ENCODE peak calls at places on chromosomes 1 and 21, in four cellular contexts. K is OCI-LY7, V is mesothelial cell of epicardium, P is AG09309. E is an unnamed sample.

GRCh38 chr1:89847191-89847729 is 26.4 kb downstream of the LRRC8D start:
- DNase-seq in K (no peak), V (no peak), P (no peak), E (no peak)

GRCh38 chr1:84031928-84032327 is 33.0 kb upstream of the TTLL7 start:
- DNase-seq in K (no peak), V (no peak), P (no peak), E (no peak)

GRCh38 chr1:234875328-234875952 is 253.2 kb downstream of the TOMM20 start:
- DNase-seq in K (no peak), V (no peak), P (no peak), E (no peak)

GRCh38 chr21:35616090-35616489 is 444.2 kb downstream of the SETD4 start:
- DNase-seq in K (peak), V (no peak), P (peak), E (peak)

GRCh38 chr1:161185732-161186311 is 8.5 kb upstream of the B4GALT3 start:
- DNase-seq in K (peak), V (no peak), P (no peak), E (no peak)

GRCh38 chr1:92951141-92951582 is 10.1 kb downstream of the DIPK1A start:
- DNase-seq in K (peak), V (no peak), P (peak), E (peak)

GRCh38 chr1:30327370-30328099 is 395.9 kb downstream of the MATN1 start:
- DNase-seq in K (no peak), V (no peak), P (no peak), E (no peak)

GRCh38 chr1:92842082-92843045 is 10.5 kb downstream of the RPL5 start:
- DNase-seq in K (no peak), V (no peak), P (no peak), E (no peak)

GRCh38 chr1:2466834-2467554 is 9.1 kb upstream of the PLCH2 start:
- DNase-seq in K (peak), V (no peak), P (no peak), E (no peak)

GRCh38 chr1:109631513-109632260 is 12.1 kb downstream of the AMPD2 start:
- DNase-seq in K (no peak), V (no peak), P (no peak), E (no peak)

GRCh38 chr21:31034378-31034777 is 3.9 kb downstream of the KRTAP19-8 start:
- DNase-seq in K (no peak), V (no peak), P (no peak), E (no peak)

GRCh38 chr1:36081926-36082485 is 1.9 kb upstream of the TEKT2 start:
- DNase-seq in K (peak), V (no peak), P (no peak), E (no peak)

GRCh38 chr1:239361403-239361802 is 25.0 kb upstream of the CHRM3 start:
- DNase-seq in K (no peak), V (no peak), P (peak), E (peak)

GRCh38 chr1:3453891-3454810 is at the start of gene ARHGEF16:
- DNase-seq in K (no peak), V (peak), P (no peak), E (peak)

GRCh38 chr1:42679364-42679983 is 2.7 kb upstream of the YBX1 start:
- DNase-seq in K (no peak), V (no peak), P (peak), E (peak)

GRCh38 chr1:24250791-24251190 is 63.7 kb upstream of the IFNLR1 start:
- DNase-seq in K (no peak), V (no peak), P (no peak), E (no peak)

GRCh38 chr1:53558916-53559315 is 99.7 kb downstream of the DMRTB1 start:
- DNase-seq in K (no peak), V (no peak), P (no peak), E (no peak)

GRCh38 chr1:154344977-154345837 is 19.9 kb downstream of the ATP8B2 start:
- DNase-seq in K (peak), V (no peak), P (no peak), E (peak)

GRCh38 chr1:35452086-35452485 is 105.1 kb downstream of the KIAA0319L start:
- DNase-seq in K (no peak), V (no peak), P (peak), E (peak)

GRCh38 chr21:19076031-19076430 is 672.4 kb upstream of the TMPRSS15 start:
- DNase-seq in K (no peak), V (no peak), P (no peak), E (no peak)

GRCh38 chr1:47843059-47843458 is 154.1 kb downstream of the TRABD2B start:
- DNase-seq in K (no peak), V (no peak), P (no peak), E (no peak)

GRCh38 chr1:21852282-21853129 is 40.4 kb downstream of the LDLRAD2 start:
- DNase-seq in K (peak), V (no peak), P (no peak), E (no peak)

GRCh38 chr1:51070640-51071039 is 31.4 kb upstream of the C1orf185 start:
- DNase-seq in K (no peak), V (no peak), P (peak), E (no peak)

GRCh38 chr1:45843474-45843905 is 40.1 kb downstream of the MAST2 start:
- DNase-seq in K (peak), V (no peak), P (peak), E (peak)
- TF ChIP-seq CTCF in K (peak), V (no peak), P (peak), E (peak)

DNA sequence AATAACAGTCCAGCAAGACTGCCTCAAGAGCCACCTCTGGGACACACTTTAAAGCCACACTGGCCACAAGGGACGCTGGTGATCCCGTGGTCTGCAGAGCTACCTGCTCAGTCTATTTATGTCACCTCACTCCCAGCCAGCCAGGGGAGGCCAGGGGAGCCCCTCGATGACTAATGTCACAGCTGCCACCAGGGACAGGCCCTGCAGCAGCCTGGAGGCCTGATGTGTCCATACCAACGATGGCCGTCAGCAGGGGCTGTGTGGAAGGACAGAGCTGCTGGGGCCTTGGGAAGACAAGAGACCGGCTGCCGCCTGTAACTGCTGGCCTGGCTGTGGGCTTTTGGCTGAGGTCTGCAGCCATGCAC is 71.0 kb downstream of the SIK1 start:
- DNase-seq in K (peak), V (no peak), P (no peak), E (no peak)
- TF ChIP-seq CTCF in K (peak), V (no peak), P (no peak), E (no peak)

DNA sequence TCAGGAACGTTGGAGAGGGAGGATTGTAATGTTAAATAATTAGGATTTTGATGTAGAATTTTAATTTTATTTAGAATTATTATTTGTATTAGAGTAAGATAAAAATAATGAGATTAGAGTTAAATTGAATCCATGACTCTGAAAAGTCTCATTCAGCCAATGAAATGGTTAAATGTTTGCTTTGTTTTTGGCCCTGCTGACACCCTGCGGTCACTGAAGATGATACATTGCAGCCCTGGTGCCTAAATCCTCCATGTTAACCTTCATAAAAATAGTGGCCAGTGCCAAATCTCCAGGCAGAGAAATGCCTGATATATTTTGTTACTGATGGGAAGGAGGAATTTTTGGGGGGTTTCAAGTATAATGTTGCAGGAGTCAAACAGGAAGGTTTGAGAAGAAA is 27.3 kb upstream of the RLF start:
- DNase-seq in K (no peak), V (no peak), P (no peak), E (no peak)
- TF ChIP-seq CTCF in K (peak), V (no peak), P (no peak), E (no peak)

DNA sequence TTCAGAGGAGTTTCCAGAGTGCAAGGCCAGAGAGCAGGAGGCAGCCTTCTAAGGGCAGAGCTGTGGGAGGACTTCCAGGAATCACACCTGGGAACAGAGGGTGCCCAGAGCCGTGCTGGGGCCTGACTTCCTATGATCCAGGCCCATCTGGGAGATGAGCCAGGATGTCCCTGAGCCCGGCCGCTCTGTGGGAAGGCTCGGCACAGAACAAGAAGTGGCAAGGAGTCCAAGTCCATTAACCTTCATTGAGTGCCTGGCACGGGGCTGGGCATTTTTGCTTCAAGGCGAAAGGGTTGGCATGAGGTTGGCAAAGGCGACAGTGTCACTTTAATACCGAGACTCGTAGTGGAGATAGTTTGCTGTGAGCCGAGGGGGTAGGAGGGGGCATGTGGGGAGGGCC is 18.2 kb downstream of the TMEM201 start:
- DNase-seq in K (no peak), V (no peak), P (no peak), E (no peak)
- TF ChIP-seq CTCF in K (no peak), V (no peak), P (no peak), E (no peak)

GRCh38 chr1:197775282-197776262 is at the start of gene DENND1B:
- DNase-seq in K (peak), V (peak), P (peak), E (peak)
- TF ChIP-seq CTCF in K (no peak), V (no peak), P (no peak), E (no peak)

GRCh38 chr21:43727571-43728466 is 8.9 kb downstream of the PDXK start:
- DNase-seq in K (no peak), V (no peak), P (no peak), E (peak)
- TF ChIP-seq CTCF in K (peak), V (no peak), P (peak), E (peak)

GRCh38 chr1:166676981-166677380 is 162.3 kb upstream of the POGK start:
- DNase-seq in K (no peak), V (no peak), P (no peak), E (no peak)
- TF ChIP-seq CTCF in K (no peak), V (no peak), P (no peak), E (no peak)

GRCh38 chr21:41071410-41071809 is 96.5 kb upstream of the BACE2 start:
- DNase-seq in K (peak), V (no peak), P (no peak), E (peak)
- TF ChIP-seq CTCF in K (peak), V (no peak), P (no peak), E (no peak)

DNA sequence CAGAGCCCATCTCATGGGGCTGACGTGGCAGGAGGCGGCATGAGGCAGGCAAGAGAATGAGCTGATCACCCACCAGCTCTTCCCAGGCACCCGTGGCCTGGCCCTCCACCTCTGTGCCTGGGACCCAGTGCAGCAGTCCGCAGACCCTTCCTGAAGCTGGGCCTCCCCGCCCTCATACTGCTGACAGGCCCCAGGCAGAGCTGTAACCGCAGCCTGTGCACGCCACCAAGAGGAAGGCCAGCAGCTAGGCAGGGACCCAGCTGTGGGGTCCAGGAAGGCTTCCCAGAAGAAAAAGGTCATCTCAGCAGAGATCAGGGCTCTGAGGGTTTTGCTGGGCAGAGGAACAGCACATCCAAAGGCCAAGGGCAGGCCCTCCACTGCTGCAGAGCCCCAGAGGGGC is 9.8 kb upstream of the MTFR1L start:
- DNase-seq in K (peak), V (no peak), P (no peak), E (no peak)
- TF ChIP-seq CTCF in K (peak), V (no peak), P (no peak), E (no peak)

DNA sequence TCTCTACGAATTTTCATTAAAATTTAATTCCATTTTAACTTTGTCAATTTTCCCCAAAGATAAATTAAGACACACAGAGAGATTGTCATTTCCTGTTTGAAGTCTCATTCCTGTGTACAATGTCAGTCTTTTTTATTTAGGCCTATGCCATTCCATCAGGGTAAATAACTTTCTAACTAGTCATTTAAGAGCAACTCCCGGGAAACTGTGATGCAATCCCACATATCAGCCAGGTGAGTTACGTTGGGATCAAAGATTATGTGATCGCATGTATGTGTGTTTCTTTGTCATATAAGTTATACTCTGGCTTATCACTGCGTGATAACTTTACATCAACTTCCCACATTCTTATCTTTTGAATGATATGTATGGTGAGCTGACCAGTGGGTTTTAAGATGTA is 86.1 kb upstream of the S1PR1 start:
- DNase-seq in K (no peak), V (no peak), P (no peak), E (peak)
- TF ChIP-seq CTCF in K (no peak), V (no peak), P (no peak), E (no peak)

E was measured in MCF 10A.